ENCODE peak calls at places on chromosomes 4 and X, in four cellular contexts. N, K, C and Y are unnamed samples.

GRCh38 chr4:13989496-13989895 is 362.0 kb upstream of the BOD1L1 start:
- DNase-seq in N (no peak), C (no peak), K (no peak), Y (no peak)

GRCh38 chr4:113347245-113347644 is 297.8 kb downstream of the ANK2 start:
- DNase-seq in K (no peak), C (no peak), N (no peak), Y (no peak)

GRCh38 chr4:127687580-127687979 is 42.6 kb upstream of the SLC25A31 start:
- DNase-seq in C (no peak), N (no peak), K (no peak), Y (no peak)

GRCh38 chr4:92994727-92995126 is 691.0 kb downstream of the GRID2 start:
- DNase-seq in K (no peak), N (no peak), C (no peak), Y (no peak)

GRCh38 chr4:2248044-2248780 is 6.3 kb upstream of the HAUS3 start:
- DNase-seq in K (peak), N (no peak), C (no peak), Y (no peak)

GRCh38 chrX:71144651-71145050 is at the start of gene NLGN3:
- DNase-seq in N (no peak), C (no peak), K (peak), Y (no peak)

GRCh38 chrX:44506688-44507087 is 36.0 kb downstream of the FUNDC1 start:
- DNase-seq in N (no peak), C (no peak), K (no peak), Y (no peak)

GRCh38 chrX:12917753-12918152 is 11.3 kb downstream of the TLR8 start:
- DNase-seq in C (no peak), K (no peak), N (no peak), Y (no peak)

GRCh38 chrX:69158166-69159040 is 6.8 kb downstream of the PJA1 start:
- DNase-seq in K (peak), C (peak), N (peak), Y (no peak)

GRCh38 chr4:74752798-74753197 is 41.5 kb downstream of the BTC start:
- DNase-seq in N (no peak), C (no peak), K (no peak), Y (no peak)

GRCh38 chr4:99301376-99302164 is 10.8 kb upstream of the ADH1A start:
- DNase-seq in K (no peak), N (no peak), C (no peak), Y (no peak)

GRCh38 chrX:119698835-119699234 is 5.9 kb upstream of the SEPTIN6 start:
- DNase-seq in K (peak), N (peak), C (peak), Y (peak)

GRCh38 chr4:153486281-153487151 is 20.4 kb downstream of the TMEM131L start:
- DNase-seq in N (peak), C (no peak), K (no peak), Y (peak)

GRCh38 chrX:143669395-143669794 is 33.5 kb upstream of the SLITRK4 start:
- DNase-seq in N (no peak), C (no peak), K (no peak), Y (no peak)

GRCh38 chrX:65196758-65197371 is 220.6 kb upstream of the ZC4H2 start:
- DNase-seq in C (peak), N (peak), K (no peak), Y (no peak)

GRCh38 chrX:114344756-114345155 is 239.1 kb upstream of the HTR2C start:
- DNase-seq in C (peak), N (peak), K (peak), Y (peak)

DNA sequence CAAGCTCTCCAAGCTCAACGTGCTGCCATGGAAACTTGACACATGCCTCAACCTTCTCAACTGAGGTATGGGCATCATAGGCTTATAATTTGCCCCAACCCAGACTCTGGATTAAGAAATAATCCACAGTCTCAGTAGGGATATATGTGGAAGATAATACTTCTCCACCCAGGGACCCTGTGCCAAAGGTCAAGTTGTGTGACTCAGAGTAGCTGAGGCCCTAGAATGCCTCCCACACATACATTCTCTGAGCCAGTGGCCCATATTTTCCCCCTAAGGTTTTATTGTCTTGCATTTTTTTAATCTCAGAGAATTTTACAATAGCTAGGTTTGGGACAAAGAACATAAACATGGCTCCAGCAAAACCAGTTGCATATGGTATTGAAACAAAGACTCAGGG is 283.1 kb downstream of the IDS start:
- DNase-seq in C (no peak), N (no peak), K (no peak), Y (no peak)
- TF ChIP-seq SIN3A in C (no peak), N (no peak), K (no peak), Y (no peak)

GRCh38 chr4:174794706-174795105 is 34.3 kb downstream of the GLRA3 start:
- DNase-seq in N (no peak), K (no peak), C (no peak), Y (no peak)
- TF ChIP-seq ELF1 in N (no peak), K (no peak), C (no peak), Y (no peak)

DNA sequence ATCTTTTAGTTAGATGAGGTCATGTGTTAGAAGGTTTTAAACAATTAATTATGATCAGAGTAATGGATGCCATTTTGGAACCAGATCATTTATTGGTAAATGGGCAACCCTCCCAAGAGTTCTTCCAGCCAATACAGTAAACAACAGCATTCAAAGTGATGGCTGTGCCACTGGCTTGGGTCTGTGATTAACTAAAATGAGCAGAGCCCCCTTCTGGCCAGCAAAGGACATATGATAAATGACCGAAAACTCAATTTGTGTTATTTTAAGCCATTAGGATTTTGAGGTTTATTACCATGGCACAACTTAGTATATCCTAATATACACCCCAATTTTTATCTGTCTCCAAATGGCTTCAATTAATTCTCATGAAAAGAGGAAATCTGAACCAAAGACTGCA is 90.8 kb upstream of the NPFFR2 start:
- DNase-seq in C (peak), K (peak), N (peak), Y (peak)
- TF ChIP-seq SIN3A in C (no peak), K (no peak), N (no peak), Y (no peak)

GRCh38 chrX:128781506-128781905 is 729.3 kb upstream of the ACTRT1 start:
- DNase-seq in C (no peak), K (peak), N (peak), Y (no peak)
- TF ChIP-seq ELF1 in C (no peak), K (no peak), N (no peak), Y (no peak)

DNA sequence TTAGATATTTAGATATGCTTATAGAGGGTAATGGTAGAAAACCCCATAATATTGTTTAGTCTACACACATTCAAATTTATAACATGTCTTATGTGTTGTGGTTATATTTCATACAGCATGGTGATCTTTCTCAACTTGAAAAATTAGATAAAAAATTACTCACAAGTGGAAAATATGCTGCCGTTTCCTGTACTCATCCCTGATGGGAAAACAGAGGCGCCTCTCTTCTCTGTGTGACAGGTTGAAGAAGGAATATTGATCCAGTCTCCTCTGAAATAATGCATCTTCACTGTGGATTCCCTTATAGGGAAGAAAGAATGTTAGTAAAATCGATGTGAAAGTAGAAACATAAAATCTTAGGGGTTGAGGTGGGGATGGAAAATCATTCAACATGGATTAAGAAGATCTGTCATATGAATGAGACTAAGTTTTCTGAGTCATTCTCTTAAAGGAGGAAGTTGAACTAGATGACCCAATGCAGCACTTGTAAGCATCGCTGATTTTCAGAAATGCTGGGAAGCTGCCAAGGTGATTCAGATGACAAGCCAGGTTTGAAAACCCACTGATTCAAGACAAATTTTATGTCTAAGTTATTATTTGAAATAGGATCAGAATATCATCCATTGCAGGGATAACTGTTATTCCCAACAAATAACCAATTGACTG is 70.7 kb downstream of the ANKRD50 start:
- DNase-seq in K (no peak), C (no peak), N (no peak), Y (peak)
- TF ChIP-seq SIN3A in K (no peak), C (no peak), N (no peak), Y (no peak)

GRCh38 chr4:115944146-115944905 is 830.9 kb upstream of the NDST4 start:
- DNase-seq in K (no peak), C (no peak), N (no peak), Y (no peak)

GRCh38 chr4:115950806-115951205 is 837.4 kb upstream of the NDST4 start:
- DNase-seq in K (no peak), N (no peak), C (no peak), Y (no peak)

DNA sequence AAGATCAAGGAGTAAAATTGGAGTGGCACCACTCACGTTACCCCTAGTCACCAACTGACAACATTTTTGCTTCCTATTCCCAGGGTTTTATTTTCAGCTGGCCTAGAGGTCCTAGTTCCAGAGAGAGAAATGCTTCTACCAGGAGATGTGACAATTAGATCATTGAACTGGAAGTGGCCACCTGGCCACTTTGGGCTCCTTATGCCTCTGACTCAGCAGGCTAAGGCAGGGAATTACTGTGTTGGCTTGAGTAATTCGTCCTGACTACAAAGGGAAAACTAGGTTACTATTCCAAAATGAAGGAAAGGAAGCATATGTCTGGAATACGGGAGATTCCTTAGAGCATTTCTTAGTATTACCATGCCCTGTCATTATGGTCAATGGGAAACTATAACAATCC is 831.6 kb upstream of the NDST4 start:
- DNase-seq in C (no peak), N (no peak), K (no peak), Y (no peak)
- TF ChIP-seq ELF1 in C (no peak), N (no peak), K (no peak), Y (no peak)

GRCh38 chrX:55981603-55982002 is 250.6 kb upstream of the KLF8 start:
- DNase-seq in N (no peak), K (no peak), C (no peak), Y (no peak)
- TF ChIP-seq SIN3A in N (no peak), K (no peak), C (no peak), Y (no peak)

GRCh38 chr4:56791316-56791715 is 30.2 kb downstream of the SPINK2 start:
- DNase-seq in C (no peak), K (no peak), N (no peak), Y (no peak)
- TF ChIP-seq ELF1 in C (no peak), K (no peak), N (no peak), Y (no peak)

GRCh38 chr4:79959652-79960051 is 113.4 kb downstream of the ANTXR2 start:
- DNase-seq in C (no peak), K (no peak), N (no peak), Y (no peak)

GRCh38 chr4:79964020-79964714 is 108.9 kb downstream of the ANTXR2 start:
- DNase-seq in K (no peak), N (no peak), C (no peak), Y (no peak)

GRCh38 chr4:79964715-79965345 is 108.2 kb downstream of the ANTXR2 start:
- DNase-seq in C (no peak), N (no peak), K (no peak), Y (no peak)
- TF ChIP-seq SIN3A in C (no peak), N (no peak), K (no peak), Y (no peak)

GRCh38 chr4:3312362-3312761 is 19.5 kb downstream of the RGS12 start:
- DNase-seq in C (no peak), K (no peak), N (no peak), Y (no peak)
- TF ChIP-seq ELF1 in C (no peak), K (no peak), N (no peak), Y (no peak)